ENCODE peak calls at places on chromosomes 5 and 9, in six cellular contexts. M is cerebellum, E is NCI-H1048, C is ELR, X is fibroblast of lung, N is SK-N-SH. F is an unnamed sample.
A peak's percentile ranks its signal among the peaks of the same experiment; 100 is the strongest.

GRCh38 chr5:1772634-1773033 is 27.0 kb downstream of the MRPL36 start:
- DNase-seq in M (no peak), E (no peak), C (peak; percentile 76), X (peak; percentile 51), N (peak; percentile 60), F (peak; percentile 72)

GRCh38 chr5:123951204-123951977 is 439.4 kb downstream of the CSNK1G3 start:
- DNase-seq in M (no peak), E (no peak), C (peak; percentile 72), X (peak; percentile 99), N (no peak), F (peak; percentile 82)

GRCh38 chr9:34989056-34989945 is at the start of gene DNAJB5:
- DNase-seq in M (peak; percentile 98), E (peak; percentile 98), C (peak; percentile 100), X (peak; percentile 100), N (peak; percentile 96), F (peak; percentile 100)

GRCh38 chr9:36559036-36559695 is 13.5 kb upstream of the MELK start:
- DNase-seq in M (no peak), E (no peak), C (peak; percentile 57), X (peak; percentile 57), N (no peak), F (peak; percentile 46)

GRCh38 chr5:37888476-37888875 is 48.6 kb upstream of the GDNF start:
- DNase-seq in M (no peak), E (no peak), C (peak; percentile 92), X (peak; percentile 70), N (no peak), F (peak; percentile 25)

GRCh38 chr5:142697356-142697807 is 11.5 kb upstream of the FGF1 start:
- DNase-seq in M (peak; percentile 79), E (no peak), C (no peak), X (peak; percentile 25), N (no peak), F (peak; percentile 86)

GRCh38 chr5:161541-162110 is 29.7 kb upstream of the LRRC14B start:
- DNase-seq in M (no peak), E (no peak), C (no peak), X (no peak), N (no peak), F (no peak)

GRCh38 chr9:76373777-76374474 is 20.3 kb downstream of the RFK start:
- DNase-seq in M (no peak), E (no peak), C (no peak), X (no peak), N (no peak), F (no peak)

GRCh38 chr5:141412853-141413539 is at the start of gene PCDHGA10:
- DNase-seq in M (no peak), E (no peak), C (peak; percentile 79), X (peak; percentile 65), N (no peak), F (peak; percentile 73)

GRCh38 chr5:122439645-122440044 is 127.6 kb downstream of the SNCAIP start:
- DNase-seq in M (no peak), E (no peak), C (no peak), X (no peak), N (no peak), F (no peak)